ENCODE peak calls at places on chromosomes 4 and X, in five cellular contexts. A, W, F, S and G are unnamed samples.

GRCh38 chr4:48546336-48546735 is 56.3 kb downstream of the ZAR1 start:
- DNase-seq in A (peak), W (no peak), F (peak), S (no peak), G (peak)

GRCh38 chrX:69618803-69619202 is 2.9 kb downstream of the EDA start:
- DNase-seq in A (peak), W (no peak), F (peak), S (peak), G (peak)

GRCh38 chrX:150546711-150547153 is 21.7 kb upstream of the MTM1 start:
- DNase-seq in A (no peak), W (no peak), F (no peak), S (peak), G (no peak)

GRCh38 chr4:76803522-76803921 is 94.4 kb downstream of the SOWAHB start:
- DNase-seq in A (peak), W (no peak), F (peak), S (no peak), G (no peak)

GRCh38 chrX:35288657-35289056 is 346.1 kb downstream of the FAM47B start:
- DNase-seq in A (no peak), W (no peak), F (no peak), S (no peak), G (no peak)

GRCh38 chr4:176438401-176438800 is 118.6 kb downstream of the SPCS3 start:
- DNase-seq in A (peak), W (no peak), F (no peak), S (no peak), G (no peak)

GRCh38 chr4:73721419-73721818 is 18.9 kb upstream of the CXCL8 start:
- DNase-seq in A (peak), W (no peak), F (peak), S (no peak), G (no peak)

GRCh38 chr4:26489101-26489669 is 1.1 kb downstream of the CCKAR start:
- DNase-seq in A (no peak), W (no peak), F (no peak), S (no peak), G (peak)

GRCh38 chrX:24241822-24242648 is 71.8 kb downstream of the SUPT20HL2 start:
- DNase-seq in A (peak), W (no peak), F (peak), S (no peak), G (peak)

GRCh38 chrX:34559325-34559724 is 97.8 kb downstream of the TMEM47 start:
- DNase-seq in A (peak), W (no peak), F (peak), S (no peak), G (no peak)

GRCh38 chr4:5592272-5592671 is 116.1 kb downstream of the EVC2 start:
- DNase-seq in A (no peak), W (no peak), F (no peak), S (no peak), G (no peak)

GRCh38 chr4:154677300-154677699 is 64.8 kb upstream of the FGG start:
- DNase-seq in A (no peak), W (no peak), F (no peak), S (no peak), G (no peak)

GRCh38 chr4:2817701-2818350 is 24.9 kb downstream of the SH3BP2 start:
- DNase-seq in A (peak), W (peak), F (no peak), S (no peak), G (peak)

GRCh38 chr4:8318509-8318908 is 49.0 kb downstream of the HTRA3 start:
- DNase-seq in A (no peak), W (no peak), F (no peak), S (no peak), G (no peak)

GRCh38 chr4:127249066-127249766 is 383.5 kb upstream of the INTU start:
- DNase-seq in A (peak), W (no peak), F (peak), S (no peak), G (no peak)

GRCh38 chrX:123186796-123187195 is 2.7 kb downstream of the GRIA3 start:
- DNase-seq in A (peak), W (no peak), F (no peak), S (no peak), G (no peak)

GRCh38 chr4:122930877-122931276 is 8.5 kb upstream of the NUDT6 start:
- DNase-seq in A (peak), W (no peak), F (peak), S (no peak), G (no peak)